ENCODE peak calls at places on chromosomes 11 and 22, in four cellular contexts. S is colonic mucosa, T is fibroblast of the aortic adventitia, N is WERI-Rb-1. M is an unnamed sample.

GRCh38 chr11:8777907-8778767 is 95.5 kb downstream of the RPL27A start:
- DNase-seq in S (no peak), T (peak), N (no peak), M (peak)

GRCh38 chr11:12860827-12861226 is 148.3 kb upstream of the RASSF10 start:
- DNase-seq in N (no peak), S (no peak), T (peak), M (no peak)

GRCh38 chr22:42179616-42180015 is 49.0 kb upstream of the CYP2D6 start:
- DNase-seq in S (no peak), N (no peak), T (peak), M (peak)

GRCh38 chr11:115496892-115497291 is 7.3 kb downstream of the CADM1 start:
- DNase-seq in T (no peak), S (no peak), N (no peak), M (no peak)

GRCh38 chr11:118763038-118763437 is 27.9 kb downstream of the DDX6 start:
- DNase-seq in T (no peak), S (no peak), N (no peak), M (no peak)

GRCh38 chr11:31262761-31263160 is 106.8 kb downstream of the DCDC1 start:
- DNase-seq in N (no peak), S (no peak), T (peak), M (no peak)

GRCh38 chr22:33000342-33001280 is 57.6 kb downstream of the SYN3 start:
- DNase-seq in N (peak), T (peak), S (peak), M (peak)

GRCh38 chr22:20550851-20551744 is 43.7 kb downstream of the MED15 start:
- DNase-seq in S (no peak), N (no peak), T (peak), M (no peak)

GRCh38 chr22:43789452-43789851 is 22.7 kb downstream of the EFCAB6 start:
- DNase-seq in N (no peak), S (no peak), T (peak), M (peak)

GRCh38 chr11:79276900-79277299 is 163.9 kb downstream of the TENM4 start:
- DNase-seq in N (no peak), S (no peak), T (peak), M (no peak)

GRCh38 chr11:122795281-122795680 is 43.0 kb upstream of the CRTAM start:
- DNase-seq in T (no peak), N (no peak), S (no peak), M (no peak)

GRCh38 chr11:9796276-9796675 is 132.4 kb downstream of the SWAP70 start:
- DNase-seq in T (no peak), S (no peak), N (no peak), M (no peak)

GRCh38 chr11:2521681-2522630 is 77.1 kb downstream of the KCNQ1 start:
- DNase-seq in T (no peak), S (peak), N (peak), M (no peak)

GRCh38 chr11:105827906-105828305 is 194.1 kb downstream of the MSANTD4 start:
- DNase-seq in N (no peak), T (no peak), S (no peak), M (no peak)

GRCh38 chr22:23424031-23424430 is 156.1 kb downstream of the IGLL1 start:
- DNase-seq in N (no peak), S (no peak), T (no peak), M (no peak)

GRCh38 chr22:29912141-29912540 is 29.2 kb downstream of the MTMR3 start:
- DNase-seq in T (no peak), N (no peak), S (no peak), M (no peak)

GRCh38 chr11:5151713-5152153 is 2.8 kb downstream of the OR52A1 start:
- DNase-seq in T (no peak), N (no peak), S (no peak), M (no peak)

GRCh38 chr22:39622881-39623367 is 52.4 kb downstream of the CACNA1I start:
- DNase-seq in N (peak), T (peak), S (peak), M (no peak)

GRCh38 chr11:117972589-117973445 is 13.4 kb upstream of the IL10RA start:
- DNase-seq in N (no peak), T (no peak), S (peak), M (no peak)

GRCh38 chr11:80163011-80163410 is 722.2 kb upstream of the TENM4 start:
- DNase-seq in T (peak), S (no peak), N (no peak), M (no peak)

GRCh38 chr11:1570001-1570453 is 2.0 kb downstream of the DUSP8 start:
- DNase-seq in S (peak), T (no peak), N (no peak), M (no peak)

GRCh38 chr11:103202048-103202651 is 92.9 kb downstream of the DYNC2H1 start:
- DNase-seq in N (no peak), T (peak), S (no peak), M (peak)

GRCh38 chr22:35725521-35725920 is 7.8 kb downstream of the APOL5 start:
- DNase-seq in T (no peak), S (no peak), N (no peak), M (no peak)

GRCh38 chr11:10382518-10382917 is 72.5 kb upstream of the AMPD3 start:
- DNase-seq in S (no peak), N (no peak), T (no peak), M (no peak)

GRCh38 chr11:46918087-46918751 is at the start of gene LRP4:
- DNase-seq in N (peak), S (peak), T (no peak), M (no peak)

GRCh38 chr11:109037856-109038780 is 373.2 kb downstream of the DDX10 start:
- DNase-seq in N (no peak), T (peak), S (no peak), M (peak)

GRCh38 chr11:99383628-99384300 is 363.0 kb downstream of the CNTN5 start:
- DNase-seq in N (peak), T (no peak), S (no peak), M (no peak)

GRCh38 chr11:9575531-9576240 is 2.2 kb downstream of the WEE1 start:
- DNase-seq in T (no peak), S (no peak), N (no peak), M (no peak)

GRCh38 chr11:95486979-95487378 is 256.0 kb upstream of the SESN3 start:
- DNase-seq in N (no peak), S (no peak), T (no peak), M (no peak)

GRCh38 chr11:95494167-95494566 is 263.2 kb upstream of the SESN3 start:
- DNase-seq in S (no peak), N (no peak), T (no peak), M (no peak)

GRCh38 chr11:95487938-95488337 is 256.9 kb upstream of the SESN3 start:
- DNase-seq in N (no peak), T (no peak), S (no peak), M (no peak)

GRCh38 chr11:95487391-95487790 is 256.4 kb upstream of the SESN3 start:
- DNase-seq in T (peak), N (no peak), S (no peak), M (no peak)

GRCh38 chr11:95490625-95491024 is 259.6 kb upstream of the SESN3 start:
- DNase-seq in S (no peak), T (no peak), N (no peak), M (no peak)
- TF ChIP-seq CTCF in S (no peak), T (no peak), N (no peak), M (no peak)

DNA sequence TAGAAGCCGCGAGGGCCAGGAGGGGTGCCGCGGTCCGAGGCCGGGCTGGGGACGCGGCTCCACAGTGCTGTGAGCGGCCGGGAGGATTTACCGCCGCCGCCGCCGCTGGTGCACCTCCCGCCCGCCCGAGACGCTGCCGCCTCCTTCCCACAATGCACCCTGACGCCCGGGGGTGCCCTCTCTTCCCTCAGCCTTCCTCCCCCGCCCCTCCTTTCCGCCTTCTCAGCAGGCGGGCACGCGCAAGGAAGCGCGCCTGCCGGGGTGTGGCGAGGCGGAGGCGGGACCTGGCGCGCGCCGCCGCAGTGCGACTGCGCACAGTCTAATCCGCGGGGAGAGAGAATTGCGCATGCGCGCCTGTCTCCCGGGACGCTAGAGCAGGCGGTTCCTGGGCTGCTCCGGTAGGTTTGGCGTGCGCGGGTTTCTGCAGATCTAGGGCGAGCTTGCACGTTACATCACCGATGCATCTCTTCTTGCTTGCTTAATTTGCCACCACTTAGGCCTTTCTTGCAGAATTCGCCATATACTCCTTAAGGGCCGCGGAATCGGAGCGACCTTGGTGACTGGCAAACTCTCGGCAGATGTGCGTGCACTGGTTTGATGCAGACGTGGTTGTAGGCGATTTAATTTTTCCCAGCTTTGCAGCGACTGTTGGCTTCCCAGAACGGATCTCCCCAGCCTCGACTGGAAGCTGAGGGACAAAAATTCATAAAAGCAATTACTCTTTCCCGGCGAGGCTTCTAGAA is at the start of the genes GVQW3 and THAP12:
- DNase-seq in N (peak), S (peak), T (peak), M (peak)
- TF ChIP-seq CTCF in N (peak), S (no peak), T (no peak), M (no peak)

GRCh38 chr11:34064291-34064690 is 12.8 kb downstream of the CAPRIN1 start:
- DNase-seq in S (no peak), N (no peak), T (no peak), M (no peak)

GRCh38 chr11:34068098-34068497 is 16.6 kb downstream of the CAPRIN1 start:
- DNase-seq in N (no peak), T (peak), S (no peak), M (no peak)

GRCh38 chr11:34063061-34063795 is 11.7 kb downstream of the CAPRIN1 start:
- DNase-seq in N (no peak), T (peak), S (no peak), M (no peak)

GRCh38 chr11:34067383-34068065 is 16.0 kb downstream of the CAPRIN1 start:
- DNase-seq in S (no peak), T (no peak), N (no peak), M (no peak)

GRCh38 chr11:34065505-34066203 is 14.1 kb downstream of the CAPRIN1 start:
- DNase-seq in S (no peak), T (peak), N (no peak), M (no peak)
- TF ChIP-seq CTCF in S (no peak), T (peak), N (peak), M (no peak)

GRCh38 chr11:62716206-62716605 is 8.7 kb downstream of the GNG3 start:
- DNase-seq in N (no peak), S (no peak), T (no peak), M (no peak)
- TF ChIP-seq CTCF in N (no peak), S (no peak), T (no peak), M (no peak)

M was measured in AG09319.